ENCODE peak calls at places on chromosomes 1 and 21, in four cellular contexts. Y is stimulated activated CD8-positive, alpha-beta memory T cell treated with anti-CD3 and anti-CD28 coated beads, Interleukin-7, amount 100 ng/mL, for 1 hour; D is NCI-H69; B is NCI-H146. T is an unnamed sample.

GRCh38 chr21:42474043-42474831 is 21.8 kb downstream of the RSPH1 start:
- DNase-seq in Y (no peak), D (peak; percentile 90), B (peak; percentile 20), T (peak; percentile 91)

GRCh38 chr1:221759436-221759835 is 17.5 kb upstream of the DUSP10 start:
- DNase-seq in Y (no peak), D (no peak), B (no peak), T (no peak)

GRCh38 chr1:21152423-21153100 is 24.1 kb downstream of the EIF4G3 start:
- DNase-seq in Y (no peak), D (no peak), B (no peak), T (no peak)

GRCh38 chr1:112396668-112397025 is 633 bp downstream of the CTTNBP2NL start:
- DNase-seq in Y (no peak), D (peak; percentile 29), B (peak; percentile 19), T (peak; percentile 54)

GRCh38 chr1:28236656-28237331 is 870 bp downstream of the ATP5IF1 start:
- DNase-seq in Y (no peak), D (peak; percentile 35), B (no peak), T (peak; percentile 50)

GRCh38 chr1:15802234-15802965 is 5.0 kb downstream of the UQCRHL start:
- DNase-seq in Y (no peak), D (no peak), B (no peak), T (no peak)

GRCh38 chr1:109482796-109483638 is 688 bp upstream of the ATXN7L2 start:
- DNase-seq in Y (peak; percentile 25), D (peak; percentile 73), B (peak; percentile 70), T (peak; percentile 69)

GRCh38 chr1:40161888-40162397 is 756 bp downstream of the RLF start:
- DNase-seq in Y (peak; percentile 10), D (no peak), B (no peak), T (no peak)

GRCh38 chr1:51323778-51324177 is 6.6 kb downstream of the TTC39A start:
- DNase-seq in Y (no peak), D (peak; percentile 42), B (no peak), T (no peak)

GRCh38 chr1:46442317-46443161 is 47.1 kb upstream of the DMBX1 start:
- DNase-seq in Y (peak; percentile 31), D (peak; percentile 87), B (peak; percentile 56), T (peak; percentile 99)

GRCh38 chr1:228267962-228268890 is 60.4 kb downstream of the OBSCN start:
- DNase-seq in Y (no peak), D (no peak), B (no peak), T (no peak)

GRCh38 chr1:116504308-116505156 is 66.3 kb downstream of the CD58 start:
- DNase-seq in Y (peak; percentile 64), D (no peak), B (no peak), T (peak; percentile 24)

T was measured in DMS53.